ENCODE peak calls at places on chromosome 6, in five cellular contexts. S, K, X, I and N are unnamed samples.

GRCh38 chr6:149128489-149129145 is 188.9 kb upstream of the TAB2 start:
- DNase-seq in S (no peak), K (no peak), X (no peak), I (no peak), N (no peak)

GRCh38 chr6:27547157-27548075 is 74.5 kb upstream of the ZNF184 start:
- DNase-seq in S (peak), K (no peak), X (peak), I (peak), N (peak)

GRCh38 chr6:125699591-125699990 is 49.8 kb upstream of the HEY2 start:
- DNase-seq in S (no peak), K (no peak), X (no peak), I (no peak), N (no peak)

GRCh38 chr6:153790048-153790447 is 249.0 kb upstream of the OPRM1 start:
- DNase-seq in S (peak), K (peak), X (peak), I (peak), N (no peak)

GRCh38 chr6:22448311-22448711 is 121.1 kb upstream of the HDGFL1 start:
- DNase-seq in S (peak), K (no peak), X (peak), I (peak), N (peak)

GRCh38 chr6:108036884-108037283 is 37.7 kb downstream of the OSTM1 start:
- DNase-seq in S (no peak), K (no peak), X (no peak), I (no peak), N (no peak)

GRCh38 chr6:138231399-138231886 is 13.2 kb upstream of the PBOV1 start:
- DNase-seq in S (peak), K (no peak), X (no peak), I (no peak), N (no peak)

GRCh38 chr6:96909826-96910225 is 12.1 kb upstream of the NDUFAF4 start:
- DNase-seq in S (no peak), K (no peak), X (no peak), I (no peak), N (no peak)

GRCh38 chr6:147508871-147509608 is 550 bp downstream of the SAMD5 start:
- DNase-seq in S (no peak), K (no peak), X (no peak), I (no peak), N (peak)

GRCh38 chr6:84457276-84457675 is 229.8 kb upstream of the CEP162 start:
- DNase-seq in S (peak), K (no peak), X (peak), I (no peak), N (no peak)

GRCh38 chr6:53048431-53049195 is 16.6 kb upstream of the FBXO9 start:
- DNase-seq in S (peak), K (peak), X (peak), I (peak), N (no peak)

GRCh38 chr6:105603779-105604592 is 201.1 kb upstream of the PREP start:
- DNase-seq in S (peak), K (no peak), X (peak), I (no peak), N (no peak)

GRCh38 chr6:20440291-20440690 is 38.6 kb downstream of the E2F3 start:
- DNase-seq in S (no peak), K (no peak), X (peak), I (no peak), N (no peak)

GRCh38 chr6:64895945-64896344 is 811.1 kb downstream of the EYS start:
- DNase-seq in S (no peak), K (no peak), X (no peak), I (no peak), N (no peak)

GRCh38 chr6:163630096-163630495 is 215.6 kb downstream of the QKI start:
- DNase-seq in S (no peak), K (no peak), X (no peak), I (no peak), N (no peak)

GRCh38 chr6:67880939-67881705 is 754.0 kb upstream of the ADGRB3 start:
- DNase-seq in S (peak), K (no peak), X (no peak), I (peak), N (no peak)

GRCh38 chr6:54710430-54710829 is 136.1 kb upstream of the FAM83B start:
- DNase-seq in S (no peak), K (no peak), X (peak), I (no peak), N (no peak)

GRCh38 chr6:66226099-66226498 is 519.1 kb upstream of the EYS start:
- DNase-seq in S (peak), K (peak), X (no peak), I (no peak), N (no peak)

GRCh38 chr6:108655840-108656650 is 95.3 kb downstream of the FOXO3 start:
- DNase-seq in S (peak), K (no peak), X (peak), I (peak), N (no peak)

GRCh38 chr6:164396071-164397047 is 913.0 kb downstream of the C6orf118 start:
- DNase-seq in S (peak), K (no peak), X (no peak), I (no peak), N (no peak)

GRCh38 chr6:6908116-6908515 is 199.6 kb upstream of the RREB1 start:
- DNase-seq in S (no peak), K (no peak), X (no peak), I (no peak), N (no peak)

GRCh38 chr6:69220293-69220847 is 576.4 kb downstream of the LMBRD1 start:
- DNase-seq in S (no peak), K (no peak), X (no peak), I (no peak), N (no peak)

GRCh38 chr6:126252154-126252553 is 87.8 kb upstream of the CENPW start:
- DNase-seq in S (no peak), K (no peak), X (no peak), I (no peak), N (no peak)

GRCh38 chr6:83464741-83465140 is 33.9 kb upstream of the ME1 start:
- DNase-seq in S (no peak), K (peak), X (no peak), I (no peak), N (no peak)

GRCh38 chr6:91376686-91377085 is 789.8 kb upstream of the MAP3K7 start:
- DNase-seq in S (no peak), K (no peak), X (no peak), I (no peak), N (no peak)

GRCh38 chr6:148343028-148343374 is 363 bp downstream of the SASH1 start:
- DNase-seq in S (no peak), K (no peak), X (no peak), I (no peak), N (no peak)

GRCh38 chr6:78436335-78436734 is 431.0 kb upstream of the IRAK1BP1 start:
- DNase-seq in S (peak), K (peak), X (peak), I (peak), N (no peak)

GRCh38 chr6:90463359-90463758 is 123.5 kb downstream of the MAP3K7 start:
- DNase-seq in S (no peak), K (no peak), X (no peak), I (no peak), N (no peak)

GRCh38 chr6:148667395-148667794 is 79.4 kb upstream of the UST start:
- DNase-seq in S (no peak), K (no peak), X (no peak), I (no peak), N (no peak)

GRCh38 chr6:165718486-165718885 is 55.4 kb upstream of the PDE10A start:
- DNase-seq in S (peak), K (no peak), X (peak), I (peak), N (no peak)

GRCh38 chr6:150667977-150668716 is 68.5 kb downstream of the PLEKHG1 start:
- DNase-seq in S (peak), K (peak), X (peak), I (peak), N (peak)
- TF ChIP-seq CTCF in S (peak), K (no peak), X (peak), I (peak), N (no peak)

GRCh38 chr6:73803562-73804221 is 107.7 kb downstream of the CD109 start:
- DNase-seq in S (peak), K (peak), X (peak), I (peak), N (peak)
- TF ChIP-seq CTCF in S (peak), K (peak), X (peak), I (peak), N (peak)

DNA sequence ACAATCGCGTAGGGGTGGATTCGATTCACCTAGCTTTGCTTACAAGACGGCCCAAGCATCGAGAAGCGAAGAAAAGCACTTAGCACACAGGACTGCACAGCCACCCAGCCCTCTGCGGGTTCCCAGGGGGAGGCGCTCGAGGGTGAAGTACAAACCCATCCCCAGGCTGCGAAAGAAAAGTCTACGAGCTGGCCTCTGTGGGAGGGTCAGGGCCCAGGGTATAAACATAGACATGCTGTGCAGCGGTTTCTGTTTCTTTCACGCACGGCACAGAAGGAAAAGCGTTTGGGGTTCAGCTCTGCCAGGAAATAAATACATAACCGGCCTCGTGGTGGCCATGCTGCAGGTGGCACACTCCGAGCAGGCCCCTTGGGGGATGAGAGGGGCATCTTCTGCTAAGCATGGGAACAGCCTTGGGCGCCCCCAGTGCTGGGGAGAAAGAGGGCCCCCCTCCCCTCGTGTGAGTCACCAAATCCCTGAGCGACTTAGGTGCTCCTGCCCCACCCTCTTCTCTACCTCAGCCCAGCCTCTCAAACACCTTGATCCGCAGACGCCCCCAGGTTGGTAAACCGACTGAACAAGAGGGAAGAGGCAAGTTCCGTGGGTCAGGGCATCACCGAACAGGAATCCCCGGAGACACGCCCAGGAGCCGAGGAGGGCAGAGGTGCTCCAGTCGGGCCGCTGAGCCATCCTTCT is 91.6 kb upstream of the RIPOR2 start:
- DNase-seq in S (no peak), K (no peak), X (no peak), I (no peak), N (no peak)
- TF ChIP-seq CTCF in S (no peak), K (no peak), X (no peak), I (no peak), N (no peak)

GRCh38 chr6:25640446-25640845 is 11.6 kb upstream of the SCGN start:
- DNase-seq in S (no peak), K (no peak), X (no peak), I (no peak), N (no peak)
- TF ChIP-seq CTCF in S (no peak), K (no peak), X (no peak), I (no peak), N (no peak)

GRCh38 chr6:39553811-39554802 is 171.1 kb downstream of the KIF6 start:
- DNase-seq in S (peak), K (no peak), X (peak), I (peak), N (no peak)

GRCh38 chr6:39550191-39550590 is 175.0 kb downstream of the KIF6 start:
- DNase-seq in S (no peak), K (no peak), X (no peak), I (no peak), N (no peak)

GRCh38 chr6:39558079-39558478 is 167.1 kb downstream of the KIF6 start:
- DNase-seq in S (no peak), K (no peak), X (no peak), I (no peak), N (no peak)

GRCh38 chr6:39555136-39555535 is 170.1 kb downstream of the KIF6 start:
- DNase-seq in S (no peak), K (no peak), X (no peak), I (no peak), N (no peak)

GRCh38 chr6:39553029-39553428 is 172.2 kb downstream of the KIF6 start:
- DNase-seq in S (peak), K (no peak), X (no peak), I (peak), N (no peak)
- TF ChIP-seq CTCF in S (no peak), K (no peak), X (no peak), I (no peak), N (no peak)

GRCh38 chr6:73542882-73543281 is 22.1 kb upstream of the EEF1A1 start:
- DNase-seq in S (no peak), K (no peak), X (no peak), I (no peak), N (no peak)

GRCh38 chr6:73547046-73547445 is 26.2 kb upstream of the EEF1A1 start:
- DNase-seq in S (no peak), K (no peak), X (no peak), I (no peak), N (no peak)

GRCh38 chr6:73548458-73549446 is 27.9 kb upstream of the EEF1A1 start:
- DNase-seq in S (no peak), K (no peak), X (no peak), I (no peak), N (no peak)
- TF ChIP-seq CTCF in S (no peak), K (no peak), X (no peak), I (no peak), N (no peak)

GRCh38 chr6:33619166-33619565 is 2.0 kb upstream of the ITPR3 start:
- DNase-seq in S (no peak), K (no peak), X (no peak), I (no peak), N (no peak)
- TF ChIP-seq CTCF in S (no peak), K (no peak), X (no peak), I (peak), N (no peak)

GRCh38 chr6:70292144-70292543 is 10.7 kb downstream of the COL9A1 start:
- DNase-seq in S (no peak), K (no peak), X (no peak), I (no peak), N (no peak)

GRCh38 chr6:70289299-70289698 is 13.6 kb downstream of the COL9A1 start:
- DNase-seq in S (no peak), K (no peak), X (no peak), I (no peak), N (no peak)
- TF ChIP-seq CTCF in S (peak), K (no peak), X (peak), I (peak), N (no peak)

GRCh38 chr6:143539723-143540122 is 28.2 kb upstream of the FUCA2 start:
- DNase-seq in S (no peak), K (no peak), X (no peak), I (no peak), N (no peak)
- TF ChIP-seq CTCF in S (no peak), K (no peak), X (no peak), I (no peak), N (no peak)

DNA sequence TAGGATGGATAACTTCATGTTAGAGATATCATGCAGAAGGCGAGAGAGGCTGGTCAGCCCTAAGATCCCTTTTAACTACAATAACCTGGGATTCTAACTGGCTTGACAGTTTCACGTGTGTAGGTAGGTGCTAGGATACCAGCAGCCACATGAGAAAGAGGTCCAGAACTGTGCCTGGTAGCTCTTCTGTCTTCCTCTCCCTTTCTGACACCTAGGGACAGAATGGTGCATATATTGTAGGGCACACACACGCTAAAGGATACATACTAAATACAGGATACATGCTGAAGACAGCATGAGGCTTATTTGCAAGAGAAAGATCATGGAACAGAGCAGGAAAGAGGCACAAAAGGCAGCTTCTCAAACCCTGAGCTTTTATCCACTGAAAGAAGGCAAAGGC is 3.4 kb downstream of the SLC22A23 start:
- DNase-seq in S (no peak), K (no peak), X (no peak), I (no peak), N (no peak)
- TF ChIP-seq CTCF in S (no peak), K (no peak), X (no peak), I (no peak), N (no peak)